ENCODE peak calls at places on chromosomes 4 and X, in six cellular contexts. Q is ELR; F is renal cortical epithelial cell; N is NCI-H1436 treated with DMSO at 0.1 percent for 48 hours; X is HCT116; V is stimulated activated CD8-positive, alpha-beta memory T cell treated with anti-CD3 and anti-CD28 coated beads, Interleukin-2, amount 100 ng/mL, for 1 hour. J is an unnamed sample.

GRCh38 chrX:122579521-122579920 is 604.6 kb upstream of the GRIA3 start:
- DNase-seq in Q (peak; percentile 63), F (no peak), X (no peak), V (no peak), N (no peak), J (peak; percentile 58)

GRCh38 chr4:86543560-86544312 is 50.4 kb upstream of the PTPN13 start:
- DNase-seq in X (no peak), V (no peak), Q (peak; percentile 14), F (peak; percentile 65), N (no peak), J (peak; percentile 51)

GRCh38 chr4:11483076-11483475 is 54.4 kb upstream of the HS3ST1 start:
- DNase-seq in Q (no peak), V (no peak), F (peak; percentile 59), N (no peak), X (no peak), J (no peak)

GRCh38 chr4:20592666-20593065 is 107.6 kb upstream of the PACRGL start:
- DNase-seq in X (no peak), V (no peak), F (no peak), Q (no peak), N (no peak), J (peak; percentile 45)

GRCh38 chrX:18577400-18577799 is 94.5 kb downstream of the RS1 start:
- DNase-seq in Q (no peak), N (no peak), V (no peak), X (no peak), F (no peak), J (no peak)

GRCh38 chr4:110667670-110668069 is 44.8 kb upstream of the PITX2 start:
- DNase-seq in F (no peak), N (no peak), V (no peak), Q (no peak), X (no peak), J (no peak)

GRCh38 chrX:70096052-70096451 is 33.8 kb downstream of the OTUD6A start:
- DNase-seq in F (no peak), V (no peak), N (no peak), X (peak; percentile 12), Q (peak; percentile 37), J (peak; percentile 16)

GRCh38 chr4:143641406-143641805 is 59.1 kb downstream of the FREM3 start:
- DNase-seq in X (no peak), N (no peak), F (peak; percentile 54), V (no peak), Q (no peak), J (no peak)

GRCh38 chr4:74962584-74962983 is 29.7 kb downstream of the PARM1 start:
- DNase-seq in N (no peak), X (no peak), V (no peak), F (no peak), Q (no peak), J (no peak)

GRCh38 chr4:149029056-149029651 is 586.9 kb upstream of the NR3C2 start:
- DNase-seq in F (peak; percentile 34), Q (no peak), V (no peak), X (no peak), N (no peak), J (no peak)

GRCh38 chr4:124396333-124396732 is 316.2 kb downstream of the ANKRD50 start:
- DNase-seq in N (no peak), V (no peak), Q (no peak), X (no peak), F (no peak), J (no peak)